ENCODE peak calls at places on chromosomes 4 and X, in seven cellular contexts. B is endothelial cell of umbilical vein, U is prostate gland, L is SK-N-MC, J is suprapubic skin, K is H1, W is stomach. E is an unnamed sample.

GRCh38 chrX:20742106-20742505 is 475.4 kb upstream of the RPS6KA3 start:
- DNase-seq in B (no peak), U (no peak), L (no peak), J (no peak), K (no peak), W (no peak), E (no peak)

GRCh38 chr4:27123050-27123768 is 262.6 kb downstream of the STIM2 start:
- DNase-seq in B (no peak), U (no peak), L (no peak), J (no peak), K (peak; percentile 69), W (no peak), E (no peak)

GRCh38 chr4:164383187-164384181 is 370.4 kb upstream of the SMIM31 start:
- DNase-seq in B (no peak), U (peak; percentile 4), L (no peak), J (no peak), K (peak; percentile 49), W (no peak), E (no peak)

GRCh38 chr4:15428611-15429010 is 778 bp downstream of the C1QTNF7 start:
- DNase-seq in B (no peak), U (no peak), L (no peak), J (peak; percentile 81), K (no peak), W (no peak), E (no peak)

GRCh38 chrX:134006484-134007161 is 21.2 kb upstream of the GPC3 start:
- DNase-seq in B (no peak), U (no peak), L (no peak), J (no peak), K (no peak), W (no peak), E (no peak)

GRCh38 chr4:77342170-77342810 is 185.3 kb downstream of the CCNG2 start:
- DNase-seq in B (no peak), U (no peak), L (no peak), J (no peak), K (no peak), W (no peak), E (no peak)

GRCh38 chrX:34350552-34350951 is 218.4 kb upstream of the FAM47A start:
- DNase-seq in B (peak; percentile 76), U (no peak), L (no peak), J (no peak), K (no peak), W (no peak), E (no peak)

GRCh38 chrX:107684956-107685385 is 56.7 kb downstream of the PRPS1 start:
- DNase-seq in B (peak; percentile 83), U (peak; percentile 90), L (no peak), J (peak; percentile 88), K (no peak), W (peak; percentile 91), E (no peak)

GRCh38 chr4:121041307-121042090 is 30.8 kb downstream of the NDNF start:
- DNase-seq in B (no peak), U (no peak), L (no peak), J (no peak), K (no peak), W (no peak), E (peak; percentile 12)

GRCh38 chr4:54746228-54746627 is 88.5 kb downstream of the KIT start:
- DNase-seq in B (no peak), U (no peak), L (no peak), J (no peak), K (no peak), W (no peak), E (no peak)

GRCh38 chr4:187070158-187070557 is 346.5 kb upstream of the FAT1 start:
- DNase-seq in B (no peak), U (no peak), L (no peak), J (no peak), K (no peak), W (no peak), E (no peak)

GRCh38 chrX:138847930-138848329 is 136.4 kb upstream of the FGF13 start:
- DNase-seq in B (no peak), U (no peak), L (no peak), J (no peak), K (no peak), W (no peak), E (no peak)

GRCh38 chrX:10797493-10797892 is 177.1 kb upstream of the MID1 start:
- DNase-seq in B (peak; percentile 4), U (no peak), L (no peak), J (no peak), K (no peak), W (no peak), E (no peak)

DNA sequence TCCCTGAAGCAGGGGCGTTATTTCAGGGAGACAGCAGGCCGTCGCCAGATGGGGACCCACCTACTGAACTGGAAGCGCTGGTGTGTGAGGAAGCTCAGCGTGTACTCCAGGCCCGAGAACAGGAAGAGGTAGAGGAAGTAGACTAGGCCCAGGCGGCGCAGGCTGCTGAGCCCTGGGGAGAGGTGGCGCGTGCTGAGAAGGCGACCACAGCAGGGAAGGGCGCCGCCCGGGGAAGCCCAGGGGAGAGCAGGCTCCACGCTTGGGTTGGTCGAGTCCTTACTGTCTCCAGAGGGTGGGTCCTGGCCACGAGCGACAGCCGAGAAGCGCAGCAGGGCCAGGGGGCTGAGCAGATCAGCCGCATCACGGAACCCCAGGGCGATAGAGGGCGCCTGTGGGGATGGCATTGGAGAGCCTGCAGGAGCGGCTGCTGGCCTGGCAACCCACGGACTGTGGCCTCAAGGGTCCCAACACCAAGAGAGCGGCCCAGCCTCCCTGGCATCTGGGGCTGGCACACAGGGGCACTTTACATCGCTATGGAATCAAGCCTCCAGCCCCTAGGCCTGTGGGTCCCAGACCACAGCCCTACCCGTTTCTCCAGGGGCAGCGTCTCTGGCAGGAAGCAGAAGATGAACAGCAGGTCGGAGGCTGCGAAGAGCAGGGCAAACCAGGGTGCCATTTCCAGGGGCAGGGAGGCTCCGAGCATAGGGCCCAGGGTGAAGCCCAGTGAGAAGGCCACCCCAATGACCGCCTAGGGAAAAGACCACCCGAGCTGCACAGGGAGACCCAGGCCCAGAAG is 31.2 kb downstream of the NOP14 start:
- DNase-seq in B (peak; percentile 42), U (no peak), L (no peak), J (peak; percentile 74), K (no peak), W (peak; percentile 60), E (peak; percentile 68)
- TF ChIP-seq POLR2AphosphoS5 in B (no peak), U (no peak), L (peak; percentile 31), J (no peak), K (no peak), W (peak; percentile 23), E (peak; percentile 23)

DNA sequence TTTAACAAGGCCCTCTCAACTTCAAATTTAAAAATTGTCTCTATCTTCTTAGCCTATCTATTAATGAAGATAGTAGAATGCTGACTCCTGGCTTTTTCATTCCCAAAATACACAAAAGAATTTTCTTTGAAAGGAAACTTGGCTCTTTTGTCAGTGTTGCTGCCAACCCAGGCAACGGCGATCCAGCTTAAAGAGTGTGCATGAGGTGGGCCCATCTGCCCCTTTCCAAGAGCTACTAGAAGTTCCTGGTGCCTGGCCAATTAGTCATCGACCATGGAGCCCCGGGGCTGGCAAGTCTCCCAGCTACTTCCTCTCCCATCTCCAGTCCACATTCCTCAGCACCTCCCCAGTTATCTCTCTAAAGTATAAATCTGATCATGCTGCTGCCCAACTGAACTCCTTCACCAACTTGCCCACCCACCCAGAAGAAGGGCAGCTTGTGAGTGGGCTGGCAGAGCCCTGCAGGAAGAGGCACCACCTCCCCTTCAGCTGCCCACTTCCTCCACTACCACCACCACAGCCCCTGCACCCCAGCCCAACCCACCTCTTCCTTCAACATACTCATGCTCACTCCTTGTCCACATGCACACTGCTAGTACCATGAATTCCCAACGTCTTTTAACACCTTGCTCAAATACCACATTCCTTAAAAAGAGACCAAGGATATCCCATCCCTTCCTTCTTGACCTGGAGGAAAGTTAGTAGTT is 158.2 kb upstream of the MAP3K15 start:
- DNase-seq in B (peak; percentile 73), U (no peak), L (no peak), J (peak; percentile 76), K (no peak), W (peak; percentile 49), E (no peak)
- TF ChIP-seq POLR2AphosphoS5 in B (no peak), U (no peak), L (no peak), J (no peak), K (no peak), W (no peak), E (no peak)

GRCh38 chr4:138982754-138983153 is 32.8 kb upstream of the NOCT start:
- DNase-seq in B (no peak), U (no peak), L (no peak), J (no peak), K (no peak), W (no peak), E (no peak)

GRCh38 chr4:138984647-138985046 is 30.9 kb upstream of the NOCT start:
- DNase-seq in B (no peak), U (no peak), L (no peak), J (no peak), K (no peak), W (no peak), E (no peak)

GRCh38 chr4:138979742-138980141 is 35.8 kb upstream of the NOCT start:
- DNase-seq in B (no peak), U (no peak), L (no peak), J (no peak), K (no peak), W (no peak), E (no peak)

GRCh38 chr4:138983690-138984089 is 31.9 kb upstream of the NOCT start:
- DNase-seq in B (no peak), U (no peak), L (no peak), J (no peak), K (no peak), W (no peak), E (no peak)

DNA sequence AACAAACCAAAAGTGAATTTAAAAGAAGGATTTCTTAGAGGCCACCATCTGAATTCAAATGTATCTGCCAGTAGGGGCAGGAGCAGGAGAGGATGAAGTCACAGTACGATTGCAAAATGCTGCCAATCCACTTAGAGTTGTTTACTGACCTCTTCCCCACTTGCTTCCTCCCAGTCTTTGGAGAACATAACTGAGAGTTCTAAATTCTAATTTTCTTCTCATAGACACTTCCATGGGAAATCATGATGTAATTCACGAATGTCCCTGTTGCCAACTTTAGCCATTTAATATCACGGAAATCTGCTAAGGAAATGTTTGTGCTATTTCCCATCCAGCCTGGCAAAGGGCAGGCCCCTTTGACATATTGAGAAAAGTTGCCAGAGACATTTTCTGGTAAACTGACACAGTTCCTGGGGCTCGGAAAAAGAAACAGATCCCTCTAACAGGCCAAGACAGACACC is 33.6 kb upstream of the NOCT start:
- DNase-seq in B (peak; percentile 93), U (no peak), L (no peak), J (no peak), K (no peak), W (no peak), E (no peak)
- TF ChIP-seq POLR2AphosphoS5 in B (no peak), U (no peak), L (no peak), J (no peak), K (no peak), W (peak; percentile 60), E (no peak)

GRCh38 chr4:140091305-140091704 is 62.7 kb downstream of the MAML3 start:
- DNase-seq in B (peak; percentile 55), U (no peak), L (no peak), J (no peak), K (no peak), W (no peak), E (no peak)

GRCh38 chr4:140089216-140089615 is 64.8 kb downstream of the MAML3 start:
- DNase-seq in B (no peak), U (no peak), L (no peak), J (no peak), K (no peak), W (no peak), E (no peak)

GRCh38 chr4:140094701-140095420 is 59.1 kb downstream of the MAML3 start:
- DNase-seq in B (peak; percentile 85), U (peak; percentile 55), L (no peak), J (peak; percentile 72), K (no peak), W (peak; percentile 75), E (no peak)

GRCh38 chr4:140090215-140090731 is 63.7 kb downstream of the MAML3 start:
- DNase-seq in B (peak; percentile 73), U (no peak), L (no peak), J (no peak), K (no peak), W (no peak), E (no peak)

GRCh38 chr4:140092094-140092820 is 61.7 kb downstream of the MAML3 start:
- DNase-seq in B (peak; percentile 55), U (peak; percentile 32), L (no peak), J (no peak), K (peak; percentile 31), W (peak; percentile 43), E (no peak)
- TF ChIP-seq POLR2AphosphoS5 in B (no peak), U (no peak), L (no peak), J (no peak), K (no peak), W (no peak), E (no peak)

E was measured in GM12892.